ENCODE peak calls at places on chromosomes 13 and 19, in five cellular contexts. E, H, L, J and U are unnamed samples.

GRCh38 chr13:73835138-73835721 is 299.0 kb downstream of the KLF12 start:
- DNase-seq in E (peak; percentile 30), H (no peak), L (no peak), J (no peak), U (no peak)

GRCh38 chr13:76758257-76758656 is 127.9 kb downstream of the KCTD12 start:
- DNase-seq in E (no peak), H (no peak), L (no peak), J (no peak), U (no peak)

GRCh38 chr13:110410906-110411305 is 103.8 kb downstream of the COL4A2 start:
- DNase-seq in E (no peak), H (no peak), L (no peak), J (no peak), U (no peak)

GRCh38 chr19:22519152-22519551 is 97.0 kb upstream of the ZNF98 start:
- DNase-seq in E (no peak), H (no peak), L (no peak), J (no peak), U (no peak)

GRCh38 chr13:44364601-44365000 is 9.0 kb upstream of the SERP2 start:
- DNase-seq in E (peak; percentile 57), H (no peak), L (no peak), J (no peak), U (peak; percentile 58)

GRCh38 chr13:72383646-72384045 is 343.8 kb downstream of the MZT1 start:
- DNase-seq in E (no peak), H (no peak), L (no peak), J (no peak), U (no peak)

GRCh38 chr19:19463348-19464117 is 51.8 kb downstream of the TSSK6 start:
- DNase-seq in E (no peak), H (no peak), L (peak; percentile 63), J (peak; percentile 53), U (no peak)

GRCh38 chr19:12847159-12848139 is 9.1 kb downstream of the MAST1 start:
- DNase-seq in E (peak; percentile 76), H (peak; percentile 93), L (peak; percentile 87), J (peak; percentile 76), U (peak; percentile 84)

GRCh38 chr19:48836089-48837017 is at the start of gene HSD17B14:
- DNase-seq in E (peak; percentile 84), H (no peak), L (peak; percentile 69), J (peak; percentile 73), U (peak; percentile 49)

GRCh38 chr13:43136940-43137574 is 113.7 kb downstream of the DNAJC15 start:
- DNase-seq in E (no peak), H (no peak), L (no peak), J (no peak), U (peak; percentile 33)

GRCh38 chr19:8209965-8210659 is 942 bp downstream of the CERS4 start:
- DNase-seq in E (no peak), H (no peak), L (no peak), J (no peak), U (no peak)

GRCh38 chr13:38637576-38637975 is 49.3 kb upstream of the FREM2 start:
- DNase-seq in E (no peak), H (no peak), L (no peak), J (no peak), U (no peak)

GRCh38 chr13:113364371-113364932 is 522 bp upstream of the GRTP1 start:
- DNase-seq in E (no peak), H (no peak), L (peak; percentile 59), J (peak; percentile 45), U (no peak)
- TF ChIP-seq POLR2A in E (no peak), H (no peak), L (no peak), J (no peak), U (no peak)

DNA sequence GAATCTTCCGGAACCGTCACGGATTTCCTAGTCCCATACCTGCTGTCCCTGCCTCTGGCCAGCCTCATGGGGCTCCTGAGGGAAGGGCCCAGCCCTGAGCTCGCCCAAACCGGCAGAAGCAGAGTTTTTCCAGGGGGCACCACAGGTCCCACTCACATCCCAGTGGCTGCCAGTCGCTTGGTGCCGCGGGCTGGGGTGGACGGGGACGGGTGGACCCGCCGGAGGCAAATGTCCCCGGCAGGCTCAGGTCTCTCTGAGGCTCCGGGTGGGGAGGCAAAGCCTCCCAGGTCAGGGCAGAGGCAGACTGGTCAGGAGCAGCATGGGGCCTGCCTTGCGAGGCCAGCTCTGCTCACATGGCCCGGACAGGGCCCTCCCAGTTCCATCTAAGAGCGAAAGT is 24.8 kb downstream of the ADPRHL1 start:
- DNase-seq in E (no peak), H (no peak), L (no peak), J (no peak), U (no peak)
- H3K27ac ChIP-seq in E (no peak overlapping the region), H (no peak overlapping the region), L (no peak overlapping the region), J (no peak overlapping the region), U (no peak overlapping the region)

GRCh38 chr13:96661612-96662011 is 332.7 kb downstream of the OXGR1 start:
- DNase-seq in E (no peak), H (no peak), L (no peak), J (no peak), U (no peak)

DNA sequence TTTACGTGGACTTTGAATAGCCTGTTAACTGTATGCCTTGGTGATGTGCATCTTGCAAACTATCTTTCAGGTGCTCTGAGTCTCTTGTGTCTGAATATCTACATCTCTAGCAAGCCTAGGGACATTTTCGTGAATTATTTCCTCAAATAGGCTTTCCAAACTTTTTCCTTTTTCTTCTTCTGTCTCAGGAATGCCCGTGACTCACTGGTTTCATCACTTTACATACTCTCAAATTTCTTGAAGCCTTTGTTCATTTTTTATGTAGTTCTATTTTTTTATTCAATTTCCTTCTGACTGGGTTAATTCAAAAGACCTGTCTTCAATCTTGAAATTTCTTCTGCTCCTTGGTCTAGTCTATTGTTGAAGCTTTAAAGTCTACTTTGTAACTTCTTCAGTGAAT is 332.2 kb downstream of the OXGR1 start:
- DNase-seq in E (no peak), H (no peak), L (no peak), J (no peak), U (no peak)
- TF ChIP-seq POLR2A in E (no peak), H (no peak), L (no peak), J (no peak), U (no peak)

DNA sequence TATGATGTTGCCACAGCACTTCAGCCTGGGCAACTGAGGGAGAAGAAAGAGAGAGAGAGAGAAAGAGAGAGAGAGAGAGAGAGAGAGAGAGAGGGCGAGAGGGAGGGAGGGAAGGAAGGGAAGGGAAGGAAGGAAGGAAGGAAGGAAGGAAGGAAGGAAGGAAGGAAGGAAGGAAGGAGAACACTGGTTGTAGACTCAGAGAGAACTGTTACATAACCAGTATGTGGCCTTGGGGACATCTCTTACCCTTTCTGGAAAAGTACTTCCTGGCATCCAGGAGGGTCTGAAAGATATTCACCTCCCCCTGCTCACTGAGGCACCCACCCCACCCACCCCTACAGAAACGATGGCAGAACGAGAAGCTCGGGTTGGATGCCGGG is 2.7 kb upstream of the ARHGEF1 start:
- DNase-seq in E (no peak), H (no peak), L (no peak), J (no peak), U (no peak)
- H3K27ac ChIP-seq in E (no peak overlapping the region), H (no peak overlapping the region), L (no peak overlapping the region), J (no peak overlapping the region), U (no peak overlapping the region)

GRCh38 chr13:46119883-46120614 is 15.2 kb upstream of the CPB2 start:
- DNase-seq in E (peak; percentile 28), H (no peak), L (peak; percentile 25), J (peak; percentile 10), U (no peak)
- TF ChIP-seq POLR2A in E (no peak), H (no peak), L (no peak), J (no peak), U (no peak)

GRCh38 chr13:75418186-75418843 is 63.7 kb downstream of the TBC1D4 start:
- DNase-seq in E (no peak), H (no peak), L (no peak), J (no peak), U (no peak)
- H3K27ac ChIP-seq in E (no peak overlapping the region), H (no peak overlapping the region), L (no peak overlapping the region), J (no peak overlapping the region), U (no peak overlapping the region)

GRCh38 chr19:38837656-38838121 is 6.1 kb upstream of the ECH1 start:
- DNase-seq in E (peak; percentile 80), H (peak; percentile 55), L (no peak), J (no peak), U (no peak)

GRCh38 chr19:38838986-38839761 is 7.6 kb upstream of the ECH1 start:
- DNase-seq in E (no peak), H (no peak), L (no peak), J (no peak), U (no peak)

GRCh38 chr19:38837304-38837626 is 5.7 kb upstream of the ECH1 start:
- DNase-seq in E (no peak), H (no peak), L (no peak), J (no peak), U (no peak)

GRCh38 chr19:38839816-38840582 is 8.4 kb upstream of the ECH1 start:
- DNase-seq in E (no peak), H (no peak), L (no peak), J (no peak), U (peak; percentile 49)

GRCh38 chr19:38838208-38838985 is 6.8 kb upstream of the ECH1 start:
- DNase-seq in E (peak; percentile 62), H (peak; percentile 67), L (no peak), J (no peak), U (peak; percentile 21)
- TF ChIP-seq POLR2A in E (no peak), H (no peak), L (no peak), J (no peak), U (no peak)